ENCODE peak calls at places on chromosomes 4 and X, in eight cellular contexts. One of them, this sample, is unnamed.

GRCh38 chrX:118360429-118361125 is 14.7 kb downstream of the WDR44 start:
- DNase-seq in T-helper 2 cell: no peak
- DNase-seq in RWPE1: peak; percentile 1
- DNase-seq in mucosa of gallbladder: no peak
- DNase-seq in stimulated activated CD4-positive, alpha-beta T cell treated with anti-CD3 and anti-CD28 coated beads, Interleukin-12 subunit alpha, Interleukin-12 subunit beta, amount 100 ng/mL, for 4 hours: no peak
- DNase-seq in PC-9: peak; percentile 68
- DNase-seq in dorsolateral prefrontal cortex: no peak
- DNase-seq in activated CD4-positive, alpha-beta T cell treated with anti-CD3 and anti-CD28 coated beads for 1 hour: no peak
- DNase-seq in this sample: no peak

GRCh38 chr4:155703486-155704227 is 37.0 kb downstream of the GUCY1A1 start:
- DNase-seq in T-helper 2 cell: no peak
- DNase-seq in RWPE1: peak; percentile 8
- DNase-seq in mucosa of gallbladder: no peak
- DNase-seq in stimulated activated CD4-positive, alpha-beta T cell treated with anti-CD3 and anti-CD28 coated beads, Interleukin-12 subunit alpha, Interleukin-12 subunit beta, amount 100 ng/mL, for 4 hours: no peak
- DNase-seq in PC-9: no peak
- DNase-seq in dorsolateral prefrontal cortex: no peak
- DNase-seq in activated CD4-positive, alpha-beta T cell treated with anti-CD3 and anti-CD28 coated beads for 1 hour: no peak
- DNase-seq in this sample: no peak

GRCh38 chrX:45006002-45006800 is 133.2 kb downstream of the KDM6A start:
- DNase-seq in T-helper 2 cell: no peak
- DNase-seq in RWPE1: peak; percentile 15
- DNase-seq in mucosa of gallbladder: no peak
- DNase-seq in stimulated activated CD4-positive, alpha-beta T cell treated with anti-CD3 and anti-CD28 coated beads, Interleukin-12 subunit alpha, Interleukin-12 subunit beta, amount 100 ng/mL, for 4 hours: no peak
- DNase-seq in PC-9: no peak
- DNase-seq in dorsolateral prefrontal cortex: no peak
- DNase-seq in activated CD4-positive, alpha-beta T cell treated with anti-CD3 and anti-CD28 coated beads for 1 hour: no peak
- DNase-seq in this sample: peak; percentile 1

GRCh38 chrX:66625525-66625924 is 13.4 kb downstream of the EDA2R start:
- DNase-seq in T-helper 2 cell: no peak
- DNase-seq in RWPE1: no peak
- DNase-seq in mucosa of gallbladder: no peak
- DNase-seq in stimulated activated CD4-positive, alpha-beta T cell treated with anti-CD3 and anti-CD28 coated beads, Interleukin-12 subunit alpha, Interleukin-12 subunit beta, amount 100 ng/mL, for 4 hours: no peak
- DNase-seq in PC-9: no peak
- DNase-seq in dorsolateral prefrontal cortex: no peak
- DNase-seq in activated CD4-positive, alpha-beta T cell treated with anti-CD3 and anti-CD28 coated beads for 1 hour: no peak
- DNase-seq in this sample: no peak

GRCh38 chr4:139170932-139171331 is 6.1 kb downstream of the ELF2 start:
- DNase-seq in T-helper 2 cell: no peak
- DNase-seq in RWPE1: no peak
- DNase-seq in mucosa of gallbladder: no peak
- DNase-seq in stimulated activated CD4-positive, alpha-beta T cell treated with anti-CD3 and anti-CD28 coated beads, Interleukin-12 subunit alpha, Interleukin-12 subunit beta, amount 100 ng/mL, for 4 hours: no peak
- DNase-seq in PC-9: no peak
- DNase-seq in dorsolateral prefrontal cortex: no peak
- DNase-seq in activated CD4-positive, alpha-beta T cell treated with anti-CD3 and anti-CD28 coated beads for 1 hour: no peak
- DNase-seq in this sample: no peak

GRCh38 chrX:38426785-38427184 is 74.4 kb downstream of the OTC start:
- DNase-seq in T-helper 2 cell: no peak
- DNase-seq in RWPE1: peak; percentile 20
- DNase-seq in mucosa of gallbladder: no peak
- DNase-seq in stimulated activated CD4-positive, alpha-beta T cell treated with anti-CD3 and anti-CD28 coated beads, Interleukin-12 subunit alpha, Interleukin-12 subunit beta, amount 100 ng/mL, for 4 hours: no peak
- DNase-seq in PC-9: no peak
- DNase-seq in dorsolateral prefrontal cortex: no peak
- DNase-seq in activated CD4-positive, alpha-beta T cell treated with anti-CD3 and anti-CD28 coated beads for 1 hour: no peak
- DNase-seq in this sample: no peak

GRCh38 chr4:3369781-3370660 is 71.7 kb upstream of the HGFAC start:
- DNase-seq in T-helper 2 cell: peak; percentile 27
- DNase-seq in RWPE1: no peak
- DNase-seq in mucosa of gallbladder: peak; percentile 52
- DNase-seq in stimulated activated CD4-positive, alpha-beta T cell treated with anti-CD3 and anti-CD28 coated beads, Interleukin-12 subunit alpha, Interleukin-12 subunit beta, amount 100 ng/mL, for 4 hours: no peak
- DNase-seq in PC-9: no peak
- DNase-seq in dorsolateral prefrontal cortex: peak; percentile 67
- DNase-seq in activated CD4-positive, alpha-beta T cell treated with anti-CD3 and anti-CD28 coated beads for 1 hour: no peak
- DNase-seq in this sample: no peak

GRCh38 chr4:87525636-87526035 is 3.5 kb downstream of the SPARCL1 start:
- DNase-seq in T-helper 2 cell: no peak
- DNase-seq in RWPE1: no peak
- DNase-seq in mucosa of gallbladder: no peak
- DNase-seq in stimulated activated CD4-positive, alpha-beta T cell treated with anti-CD3 and anti-CD28 coated beads, Interleukin-12 subunit alpha, Interleukin-12 subunit beta, amount 100 ng/mL, for 4 hours: no peak
- DNase-seq in PC-9: no peak
- DNase-seq in dorsolateral prefrontal cortex: no peak
- DNase-seq in activated CD4-positive, alpha-beta T cell treated with anti-CD3 and anti-CD28 coated beads for 1 hour: no peak
- DNase-seq in this sample: no peak

GRCh38 chr4:12852338-12853307 is 631.5 kb downstream of the RAB28 start:
- DNase-seq in T-helper 2 cell: no peak
- DNase-seq in RWPE1: peak; percentile 22
- DNase-seq in mucosa of gallbladder: no peak
- DNase-seq in stimulated activated CD4-positive, alpha-beta T cell treated with anti-CD3 and anti-CD28 coated beads, Interleukin-12 subunit alpha, Interleukin-12 subunit beta, amount 100 ng/mL, for 4 hours: no peak
- DNase-seq in PC-9: peak; percentile 62
- DNase-seq in dorsolateral prefrontal cortex: no peak
- DNase-seq in activated CD4-positive, alpha-beta T cell treated with anti-CD3 and anti-CD28 coated beads for 1 hour: no peak
- DNase-seq in this sample: no peak

GRCh38 chr4:139768913-139769312 is 103.3 kb downstream of the MGST2 start:
- DNase-seq in T-helper 2 cell: no peak
- DNase-seq in RWPE1: no peak
- DNase-seq in mucosa of gallbladder: no peak
- DNase-seq in stimulated activated CD4-positive, alpha-beta T cell treated with anti-CD3 and anti-CD28 coated beads, Interleukin-12 subunit alpha, Interleukin-12 subunit beta, amount 100 ng/mL, for 4 hours: no peak
- DNase-seq in PC-9: no peak
- DNase-seq in dorsolateral prefrontal cortex: no peak
- DNase-seq in activated CD4-positive, alpha-beta T cell treated with anti-CD3 and anti-CD28 coated beads for 1 hour: no peak
- DNase-seq in this sample: no peak

GRCh38 chrX:10636337-10636736 is 16.0 kb upstream of the MID1 start:
- DNase-seq in T-helper 2 cell: no peak
- DNase-seq in RWPE1: peak; percentile 55
- DNase-seq in mucosa of gallbladder: peak; percentile 29
- DNase-seq in stimulated activated CD4-positive, alpha-beta T cell treated with anti-CD3 and anti-CD28 coated beads, Interleukin-12 subunit alpha, Interleukin-12 subunit beta, amount 100 ng/mL, for 4 hours: no peak
- DNase-seq in PC-9: peak; percentile 47
- DNase-seq in dorsolateral prefrontal cortex: no peak
- DNase-seq in activated CD4-positive, alpha-beta T cell treated with anti-CD3 and anti-CD28 coated beads for 1 hour: no peak
- DNase-seq in this sample: no peak

GRCh38 chr4:70705856-70706461 is 15.8 kb upstream of the RUFY3 start:
- DNase-seq in T-helper 2 cell: no peak
- DNase-seq in RWPE1: peak; percentile 8
- DNase-seq in mucosa of gallbladder: no peak
- DNase-seq in stimulated activated CD4-positive, alpha-beta T cell treated with anti-CD3 and anti-CD28 coated beads, Interleukin-12 subunit alpha, Interleukin-12 subunit beta, amount 100 ng/mL, for 4 hours: no peak
- DNase-seq in PC-9: no peak
- DNase-seq in dorsolateral prefrontal cortex: no peak
- DNase-seq in activated CD4-positive, alpha-beta T cell treated with anti-CD3 and anti-CD28 coated beads for 1 hour: no peak
- DNase-seq in this sample: no peak

GRCh38 chr4:133929540-133929939 is 272.0 kb downstream of the PABPC4L start:
- DNase-seq in T-helper 2 cell: no peak
- DNase-seq in RWPE1: no peak
- DNase-seq in mucosa of gallbladder: no peak
- DNase-seq in stimulated activated CD4-positive, alpha-beta T cell treated with anti-CD3 and anti-CD28 coated beads, Interleukin-12 subunit alpha, Interleukin-12 subunit beta, amount 100 ng/mL, for 4 hours: no peak
- DNase-seq in PC-9: no peak
- DNase-seq in dorsolateral prefrontal cortex: no peak
- DNase-seq in activated CD4-positive, alpha-beta T cell treated with anti-CD3 and anti-CD28 coated beads for 1 hour: no peak
- DNase-seq in this sample: no peak

GRCh38 chr4:136713140-136713539 is 819.2 kb downstream of the PCDH18 start:
- DNase-seq in T-helper 2 cell: no peak
- DNase-seq in RWPE1: no peak
- DNase-seq in mucosa of gallbladder: no peak
- DNase-seq in stimulated activated CD4-positive, alpha-beta T cell treated with anti-CD3 and anti-CD28 coated beads, Interleukin-12 subunit alpha, Interleukin-12 subunit beta, amount 100 ng/mL, for 4 hours: no peak
- DNase-seq in PC-9: no peak
- DNase-seq in dorsolateral prefrontal cortex: peak; percentile 19
- DNase-seq in activated CD4-positive, alpha-beta T cell treated with anti-CD3 and anti-CD28 coated beads for 1 hour: no peak
- DNase-seq in this sample: no peak

GRCh38 chrX:45422216-45422925 is 221.7 kb upstream of the DIPK2B start:
- DNase-seq in T-helper 2 cell: no peak
- DNase-seq in RWPE1: no peak
- DNase-seq in mucosa of gallbladder: no peak
- DNase-seq in stimulated activated CD4-positive, alpha-beta T cell treated with anti-CD3 and anti-CD28 coated beads, Interleukin-12 subunit alpha, Interleukin-12 subunit beta, amount 100 ng/mL, for 4 hours: no peak
- DNase-seq in PC-9: no peak
- DNase-seq in dorsolateral prefrontal cortex: no peak
- DNase-seq in activated CD4-positive, alpha-beta T cell treated with anti-CD3 and anti-CD28 coated beads for 1 hour: no peak
- DNase-seq in this sample: no peak

GRCh38 chrX:9911479-9911878 is 55.7 kb upstream of the CLDN34 start:
- DNase-seq in T-helper 2 cell: no peak
- DNase-seq in RWPE1: peak; percentile 67
- DNase-seq in mucosa of gallbladder: no peak
- DNase-seq in stimulated activated CD4-positive, alpha-beta T cell treated with anti-CD3 and anti-CD28 coated beads, Interleukin-12 subunit alpha, Interleukin-12 subunit beta, amount 100 ng/mL, for 4 hours: no peak
- DNase-seq in PC-9: peak; percentile 91
- DNase-seq in dorsolateral prefrontal cortex: no peak
- DNase-seq in activated CD4-positive, alpha-beta T cell treated with anti-CD3 and anti-CD28 coated beads for 1 hour: no peak
- DNase-seq in this sample: no peak

GRCh38 chr4:68465058-68465457 is 17.8 kb downstream of the TMPRSS11E start:
- DNase-seq in T-helper 2 cell: no peak
- DNase-seq in RWPE1: no peak
- DNase-seq in mucosa of gallbladder: no peak
- DNase-seq in stimulated activated CD4-positive, alpha-beta T cell treated with anti-CD3 and anti-CD28 coated beads, Interleukin-12 subunit alpha, Interleukin-12 subunit beta, amount 100 ng/mL, for 4 hours: no peak
- DNase-seq in PC-9: no peak
- DNase-seq in dorsolateral prefrontal cortex: no peak
- DNase-seq in activated CD4-positive, alpha-beta T cell treated with anti-CD3 and anti-CD28 coated beads for 1 hour: no peak
- DNase-seq in this sample: no peak

GRCh38 chrX:47229427-47229826 is 3.4 kb upstream of the USP11 start:
- DNase-seq in T-helper 2 cell: no peak
- DNase-seq in RWPE1: no peak
- DNase-seq in mucosa of gallbladder: no peak
- DNase-seq in stimulated activated CD4-positive, alpha-beta T cell treated with anti-CD3 and anti-CD28 coated beads, Interleukin-12 subunit alpha, Interleukin-12 subunit beta, amount 100 ng/mL, for 4 hours: no peak
- DNase-seq in PC-9: no peak
- DNase-seq in dorsolateral prefrontal cortex: no peak
- DNase-seq in activated CD4-positive, alpha-beta T cell treated with anti-CD3 and anti-CD28 coated beads for 1 hour: no peak
- DNase-seq in this sample: no peak

GRCh38 chr4:85966308-85966882 is 393.5 kb downstream of the MAPK10 start:
- DNase-seq in T-helper 2 cell: no peak
- DNase-seq in RWPE1: no peak
- DNase-seq in mucosa of gallbladder: no peak
- DNase-seq in stimulated activated CD4-positive, alpha-beta T cell treated with anti-CD3 and anti-CD28 coated beads, Interleukin-12 subunit alpha, Interleukin-12 subunit beta, amount 100 ng/mL, for 4 hours: no peak
- DNase-seq in PC-9: no peak
- DNase-seq in dorsolateral prefrontal cortex: no peak
- DNase-seq in activated CD4-positive, alpha-beta T cell treated with anti-CD3 and anti-CD28 coated beads for 1 hour: no peak
- DNase-seq in this sample: no peak

GRCh38 chr4:119478446-119479179 is 150.0 kb downstream of the PDE5A start:
- DNase-seq in T-helper 2 cell: no peak
- DNase-seq in RWPE1: no peak
- DNase-seq in mucosa of gallbladder: no peak
- DNase-seq in stimulated activated CD4-positive, alpha-beta T cell treated with anti-CD3 and anti-CD28 coated beads, Interleukin-12 subunit alpha, Interleukin-12 subunit beta, amount 100 ng/mL, for 4 hours: no peak
- DNase-seq in PC-9: no peak
- DNase-seq in dorsolateral prefrontal cortex: no peak
- DNase-seq in activated CD4-positive, alpha-beta T cell treated with anti-CD3 and anti-CD28 coated beads for 1 hour: no peak
- DNase-seq in this sample: no peak

GRCh38 chrX:41522681-41523080 is 75.5 kb downstream of the NYX start:
- DNase-seq in T-helper 2 cell: no peak
- DNase-seq in RWPE1: no peak
- DNase-seq in mucosa of gallbladder: no peak
- DNase-seq in stimulated activated CD4-positive, alpha-beta T cell treated with anti-CD3 and anti-CD28 coated beads, Interleukin-12 subunit alpha, Interleukin-12 subunit beta, amount 100 ng/mL, for 4 hours: no peak
- DNase-seq in PC-9: no peak
- DNase-seq in dorsolateral prefrontal cortex: no peak
- DNase-seq in activated CD4-positive, alpha-beta T cell treated with anti-CD3 and anti-CD28 coated beads for 1 hour: no peak
- DNase-seq in this sample: no peak

GRCh38 chrX:8971116-8971515 is 62.8 kb downstream of the FAM9B start:
- DNase-seq in T-helper 2 cell: peak; percentile 19
- DNase-seq in RWPE1: peak; percentile 8
- DNase-seq in mucosa of gallbladder: no peak
- DNase-seq in stimulated activated CD4-positive, alpha-beta T cell treated with anti-CD3 and anti-CD28 coated beads, Interleukin-12 subunit alpha, Interleukin-12 subunit beta, amount 100 ng/mL, for 4 hours: no peak
- DNase-seq in PC-9: peak; percentile 37
- DNase-seq in dorsolateral prefrontal cortex: no peak
- DNase-seq in activated CD4-positive, alpha-beta T cell treated with anti-CD3 and anti-CD28 coated beads for 1 hour: no peak
- DNase-seq in this sample: no peak